ENCODE peak calls at places on chromosomes 11 and 22, in four cellular contexts. One of them, this sample, is unnamed.
A peak's percentile ranks its signal among the peaks of the same experiment; 100 is the strongest.

GRCh38 chr11:44817207-44817944 is 90.6 kb downstream of the TSPAN18 start:
- DNase-seq in uterus: no peak
- DNase-seq in HCEC 1CT: peak; percentile 7
- DNase-seq in GM19239: no peak
- DNase-seq in this sample: no peak

GRCh38 chr22:37351268-37351667 is 69.0 kb downstream of the CYTH4 start:
- DNase-seq in uterus: no peak
- DNase-seq in HCEC 1CT: no peak
- DNase-seq in GM19239: no peak
- DNase-seq in this sample: no peak

GRCh38 chr11:1563697-1564534 is 8.2 kb downstream of the DUSP8 start:
- DNase-seq in uterus: no peak
- DNase-seq in HCEC 1CT: no peak
- DNase-seq in GM19239: no peak
- DNase-seq in this sample: no peak

GRCh38 chr11:37107415-37107814 is 509.4 kb upstream of the RAG2 start:
- DNase-seq in uterus: no peak
- DNase-seq in HCEC 1CT: no peak
- DNase-seq in GM19239: no peak
- DNase-seq in this sample: no peak

GRCh38 chr11:81497202-81497804 is 1236.4 kb downstream of the FAM181B start:
- DNase-seq in uterus: no peak
- DNase-seq in HCEC 1CT: no peak
- DNase-seq in GM19239: peak; percentile 1
- DNase-seq in this sample: peak; percentile 0

GRCh38 chr11:118923721-118924587 is 1.8 kb downstream of the BCL9L start:
- DNase-seq in uterus: no peak
- DNase-seq in HCEC 1CT: no peak
- DNase-seq in GM19239: no peak
- DNase-seq in this sample: no peak

GRCh38 chr11:69078508-69078907 is 29.8 kb downstream of the TPCN2 start:
- DNase-seq in uterus: no peak
- DNase-seq in HCEC 1CT: no peak
- DNase-seq in GM19239: no peak
- DNase-seq in this sample: no peak

GRCh38 chr11:106390078-106390477 is 312.6 kb downstream of the AASDHPPT start:
- DNase-seq in uterus: no peak
- DNase-seq in HCEC 1CT: no peak
- DNase-seq in GM19239: no peak
- DNase-seq in this sample: no peak

GRCh38 chr11:112163875-112164521 is at the start of gene IL18:
- DNase-seq in uterus: no peak
- DNase-seq in HCEC 1CT: no peak
- DNase-seq in GM19239: no peak
- DNase-seq in this sample: peak; percentile 78

GRCh38 chr11:17129003-17129402 is 51.5 kb upstream of the RPS13 start:
- DNase-seq in uterus: no peak
- DNase-seq in HCEC 1CT: peak; percentile 33
- DNase-seq in GM19239: no peak
- DNase-seq in this sample: no peak

GRCh38 chr22:35322893-35323292 is 23.2 kb downstream of the TOM1 start:
- DNase-seq in uterus: no peak
- DNase-seq in HCEC 1CT: no peak
- DNase-seq in GM19239: no peak
- DNase-seq in this sample: no peak

GRCh38 chr11:57164317-57164716 is 17.4 kb upstream of the LRRC55 start:
- DNase-seq in uterus: no peak
- DNase-seq in HCEC 1CT: no peak
- DNase-seq in GM19239: no peak
- DNase-seq in this sample: no peak

GRCh38 chr22:27686534-27686933 is 115.0 kb downstream of the MN1 start:
- DNase-seq in uterus: peak; percentile 48
- DNase-seq in HCEC 1CT: peak; percentile 4
- DNase-seq in GM19239: no peak
- DNase-seq in this sample: peak; percentile 68

GRCh38 chr22:50729391-50730012 is 8.5 kb upstream of the ACR start:
- DNase-seq in uterus: no peak
- DNase-seq in HCEC 1CT: no peak
- DNase-seq in GM19239: no peak
- DNase-seq in this sample: no peak

GRCh38 chr11:110128161-110128560 is 35.0 kb downstream of the ZC3H12C start:
- DNase-seq in uterus: no peak
- DNase-seq in HCEC 1CT: peak; percentile 49
- DNase-seq in GM19239: no peak
- DNase-seq in this sample: no peak

This sample was measured in HCT116.